ENCODE peak calls at places on chromosomes 11 and 22, in five cellular contexts. L is GM23248, H is Panc1, R is right cardiac atrium, C is cardiac fibroblast. O is an unnamed sample.
A peak's percentile ranks its signal among the peaks of the same experiment; 100 is the strongest.

GRCh38 chr11:37572491-37573171 is 974.6 kb upstream of the RAG2 start:
- DNase-seq in R (no peak), H (no peak), C (no peak), L (no peak), O (no peak)

GRCh38 chr11:28963189-28963588 is 855.0 kb downstream of the METTL15 start:
- DNase-seq in H (no peak), L (peak; percentile 84), R (no peak), C (peak; percentile 51), O (no peak)

GRCh38 chr11:43419460-43419859 is 60.7 kb downstream of the TTC17 start:
- DNase-seq in L (peak; percentile 59), C (peak; percentile 61), H (peak; percentile 15), R (no peak), O (no peak)

GRCh38 chr11:61055776-61056175 is 46.5 kb upstream of the CD5 start:
- DNase-seq in C (no peak), R (no peak), H (no peak), L (no peak), O (no peak)

GRCh38 chr11:1988667-1989317 is 8.8 kb downstream of the H19 start:
- DNase-seq in L (no peak), C (no peak), R (peak; percentile 43), H (no peak), O (no peak)

GRCh38 chr11:47987781-47988180 is 7.4 kb downstream of the PTPRJ start:
- DNase-seq in L (no peak), H (no peak), C (no peak), R (no peak), O (no peak)

GRCh38 chr11:47979378-47980092 is 824 bp upstream of the PTPRJ start:
- DNase-seq in L (no peak), R (no peak), H (no peak), C (no peak), O (no peak)

GRCh38 chr22:39920134-39920743 is 19.4 kb downstream of the GRAP2 start:
- DNase-seq in R (no peak), H (no peak), C (no peak), L (no peak), O (peak; percentile 45)

GRCh38 chr11:95487938-95488337 is 256.9 kb upstream of the SESN3 start:
- DNase-seq in L (no peak), H (no peak), R (no peak), C (no peak), O (no peak)

GRCh38 chr11:1827931-1828330 is 6.9 kb upstream of the SYT8 start:
- DNase-seq in C (no peak), R (no peak), H (no peak), L (no peak), O (no peak)

GRCh38 chr11:64219354-64219684 is 6.7 kb downstream of the TRPT1 start:
- DNase-seq in L (no peak), R (peak; percentile 57), C (no peak), H (no peak), O (no peak)